ENCODE peak calls at places on chromosomes 7 and 10, in four cellular contexts. One of them, this sample, is unnamed.

GRCh38 chr7:120988591-120989299 is at the start of gene CPED1:
- DNase-seq in HCT116: no peak
- DNase-seq in hepatocyte: peak; percentile 84
- DNase-seq in MM.1S: peak; percentile 86
- DNase-seq in this sample: peak; percentile 85

GRCh38 chr10:85642421-85643170 is 724.0 kb downstream of the GRID1 start:
- DNase-seq in HCT116: peak; percentile 82
- DNase-seq in hepatocyte: peak; percentile 63
- DNase-seq in MM.1S: no peak
- DNase-seq in this sample: peak; percentile 46

GRCh38 chr10:100186253-100186780 is 488 bp upstream of the ERLIN1 start:
- DNase-seq in HCT116: no peak
- DNase-seq in hepatocyte: peak; percentile 45
- DNase-seq in MM.1S: no peak
- DNase-seq in this sample: peak; percentile 73

GRCh38 chr7:17234398-17235021 is 63.9 kb upstream of the AHR start:
- DNase-seq in HCT116: peak; percentile 77
- DNase-seq in hepatocyte: peak; percentile 85
- DNase-seq in MM.1S: peak; percentile 63
- DNase-seq in this sample: peak; percentile 98

GRCh38 chr10:5888843-5889623 is 660 bp downstream of the ANKRD16 start:
- DNase-seq in HCT116: no peak
- DNase-seq in hepatocyte: peak; percentile 74
- DNase-seq in MM.1S: peak; percentile 50
- DNase-seq in this sample: peak; percentile 66

GRCh38 chr7:76217942-76218566 is 16.4 kb downstream of the SRRM3 start:
- DNase-seq in HCT116: no peak
- DNase-seq in hepatocyte: no peak
- DNase-seq in MM.1S: no peak
- DNase-seq in this sample: no peak

GRCh38 chr7:137935849-137936508 is 65.9 kb downstream of the CREB3L2 start:
- DNase-seq in HCT116: no peak
- DNase-seq in hepatocyte: no peak
- DNase-seq in MM.1S: peak; percentile 30
- DNase-seq in this sample: no peak

GRCh38 chr10:4748726-4749443 is 77.1 kb upstream of the AKR1E2 start:
- DNase-seq in HCT116: no peak
- DNase-seq in hepatocyte: no peak
- DNase-seq in MM.1S: no peak
- DNase-seq in this sample: no peak

GRCh38 chr7:47258798-47259197 is 323.1 kb downstream of the TNS3 start:
- DNase-seq in HCT116: no peak
- DNase-seq in hepatocyte: no peak
- DNase-seq in MM.1S: no peak
- DNase-seq in this sample: peak; percentile 20

GRCh38 chr7:80357530-80357929 is 154.3 kb downstream of the GNAT3 start:
- DNase-seq in HCT116: no peak
- DNase-seq in hepatocyte: no peak
- DNase-seq in MM.1S: no peak
- DNase-seq in this sample: peak; percentile 49

DNA sequence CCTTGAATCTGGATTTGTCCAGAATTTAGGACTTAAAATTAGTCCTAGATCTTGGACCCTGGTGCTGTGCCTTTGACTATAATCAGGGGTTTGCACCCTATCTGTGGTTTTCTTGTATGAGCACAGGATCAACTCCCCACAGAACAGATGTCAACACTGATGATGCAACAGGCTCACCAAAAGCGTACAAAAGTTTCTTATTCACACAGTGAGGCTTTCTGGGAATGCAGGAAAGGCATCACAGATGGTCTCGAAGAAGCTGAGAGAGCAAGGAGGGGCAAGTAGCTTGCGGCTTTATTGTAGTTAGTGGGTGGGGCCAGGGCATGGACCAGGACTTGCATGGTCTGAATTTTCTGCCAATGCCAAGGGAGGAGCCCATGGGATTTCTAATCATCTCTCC is 46.2 kb downstream of the SEC61G start:
- DNase-seq in HCT116: no peak
- DNase-seq in hepatocyte: no peak
- DNase-seq in MM.1S: no peak
- DNase-seq in this sample: no peak
- H3K9me2 ChIP-seq in HCT116: no peaks in the 10 kb centered on the region
- H3K9me2 ChIP-seq in hepatocyte: no peaks in the 10 kb centered on the region
- H3K9me2 ChIP-seq in MM.1S: no peaks in the 10 kb centered on the region
- H3K9me2 ChIP-seq in this sample: no peaks in the 10 kb centered on the region

DNA sequence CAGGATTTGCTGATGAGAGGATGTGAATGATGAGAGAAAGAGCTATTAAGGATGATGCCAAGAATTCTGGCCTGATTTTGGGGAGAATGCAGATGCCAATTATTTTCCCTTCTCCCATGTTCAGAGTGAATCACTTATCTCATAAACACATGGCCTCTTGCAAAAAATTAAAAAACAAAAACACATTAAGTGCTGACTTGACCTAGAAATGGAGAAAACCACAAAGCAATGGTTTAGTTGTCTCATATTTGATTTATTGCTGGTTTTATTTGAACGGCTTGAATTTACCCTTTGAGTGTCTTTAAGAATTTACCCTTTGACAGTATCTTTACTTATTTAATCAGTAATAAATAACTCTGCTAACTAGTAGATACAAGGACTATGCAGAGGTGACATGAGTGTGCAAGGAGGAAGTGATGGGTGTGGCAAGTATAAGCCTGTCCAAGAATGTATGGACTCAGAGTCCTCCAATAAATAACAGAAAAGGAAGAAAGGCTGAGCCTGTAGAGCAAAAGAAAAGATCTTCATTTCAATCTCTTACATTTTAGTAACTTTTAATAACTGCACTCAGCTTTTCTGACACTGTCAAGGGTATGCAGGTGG is 68.2 kb upstream of the GSDME start:
- DNase-seq in HCT116: no peak
- DNase-seq in hepatocyte: peak; percentile 20
- DNase-seq in MM.1S: no peak
- DNase-seq in this sample: peak; percentile 25
- H3K4me2 ChIP-seq in HCT116: peak overlapping the region; percentile 75
- H3K4me2 ChIP-seq in hepatocyte: peak overlapping the region; percentile 54
- H3K4me2 ChIP-seq in MM.1S: no peak overlapping the region
- H3K4me2 ChIP-seq in this sample: peak overlapping the region; percentile 67

GRCh38 chr7:35255909-35256876 is 2.3 kb upstream of the TBX20 start:
- DNase-seq in HCT116: no peak
- DNase-seq in hepatocyte: no peak
- DNase-seq in MM.1S: no peak
- DNase-seq in this sample: no peak
- TF ChIP-seq EZH2 in HCT116: no peak
- TF ChIP-seq EZH2 in hepatocyte: peak; percentile 31
- TF ChIP-seq EZH2 in MM.1S: no peak
- TF ChIP-seq EZH2 in this sample: no peak

GRCh38 chr7:6158424-6159096 is 113.9 kb downstream of the CYTH3 start:
- DNase-seq in HCT116: no peak
- DNase-seq in hepatocyte: no peak
- DNase-seq in MM.1S: no peak
- DNase-seq in this sample: no peak
- H3K9me2 ChIP-seq in HCT116: no peaks in the 10 kb centered on the region
- H3K9me2 ChIP-seq in hepatocyte: no peaks in the 10 kb centered on the region
- H3K9me2 ChIP-seq in MM.1S: no peaks in the 10 kb centered on the region
- H3K9me2 ChIP-seq in this sample: no peaks in the 10 kb centered on the region

GRCh38 chr10:78648256-78648860 is 420.4 kb upstream of the ZMIZ1 start:
- DNase-seq in HCT116: no peak
- DNase-seq in hepatocyte: no peak
- DNase-seq in MM.1S: no peak
- DNase-seq in this sample: peak; percentile 62
- H3K4me2 ChIP-seq in HCT116: no peak overlapping the region
- H3K4me2 ChIP-seq in hepatocyte: no peak overlapping the region
- H3K4me2 ChIP-seq in MM.1S: no peak overlapping the region
- H3K4me2 ChIP-seq in this sample: peak overlapping the region; percentile 30

GRCh38 chr7:74612015-74612829 is 45.3 kb upstream of the GTF2I start:
- DNase-seq in HCT116: no peak
- DNase-seq in hepatocyte: no peak
- DNase-seq in MM.1S: no peak
- DNase-seq in this sample: peak; percentile 29

GRCh38 chr7:74619235-74619860 is 38.2 kb upstream of the GTF2I start:
- DNase-seq in HCT116: no peak
- DNase-seq in hepatocyte: no peak
- DNase-seq in MM.1S: no peak
- DNase-seq in this sample: no peak

GRCh38 chr7:74615933-74616780 is 41.4 kb upstream of the GTF2I start:
- DNase-seq in HCT116: no peak
- DNase-seq in hepatocyte: no peak
- DNase-seq in MM.1S: peak; percentile 16
- DNase-seq in this sample: no peak
- TF ChIP-seq EZH2 in HCT116: no peak
- TF ChIP-seq EZH2 in hepatocyte: no peak
- TF ChIP-seq EZH2 in MM.1S: no peak
- TF ChIP-seq EZH2 in this sample: no peak

GRCh38 chr10:112120491-112120890 is 63.1 kb downstream of the GPAM start:
- DNase-seq in HCT116: no peak
- DNase-seq in hepatocyte: no peak
- DNase-seq in MM.1S: no peak
- DNase-seq in this sample: no peak

GRCh38 chr10:112126172-112126571 is 57.4 kb downstream of the GPAM start:
- DNase-seq in HCT116: no peak
- DNase-seq in hepatocyte: no peak
- DNase-seq in MM.1S: no peak
- DNase-seq in this sample: no peak

GRCh38 chr10:112126901-112127300 is 56.7 kb downstream of the GPAM start:
- DNase-seq in HCT116: no peak
- DNase-seq in hepatocyte: no peak
- DNase-seq in MM.1S: no peak
- DNase-seq in this sample: no peak

GRCh38 chr10:112122827-112123226 is 60.7 kb downstream of the GPAM start:
- DNase-seq in HCT116: no peak
- DNase-seq in hepatocyte: no peak
- DNase-seq in MM.1S: no peak
- DNase-seq in this sample: peak; percentile 29

GRCh38 chr10:112124859-112125258 is 58.7 kb downstream of the GPAM start:
- DNase-seq in HCT116: no peak
- DNase-seq in hepatocyte: peak; percentile 24
- DNase-seq in MM.1S: no peak
- DNase-seq in this sample: no peak
- H3K9me2 ChIP-seq in HCT116: no peaks in the 10 kb centered on the region
- H3K9me2 ChIP-seq in hepatocyte: no peaks in the 10 kb centered on the region
- H3K9me2 ChIP-seq in MM.1S: no peaks in the 10 kb centered on the region
- H3K9me2 ChIP-seq in this sample: no peaks in the 10 kb centered on the region

DNA sequence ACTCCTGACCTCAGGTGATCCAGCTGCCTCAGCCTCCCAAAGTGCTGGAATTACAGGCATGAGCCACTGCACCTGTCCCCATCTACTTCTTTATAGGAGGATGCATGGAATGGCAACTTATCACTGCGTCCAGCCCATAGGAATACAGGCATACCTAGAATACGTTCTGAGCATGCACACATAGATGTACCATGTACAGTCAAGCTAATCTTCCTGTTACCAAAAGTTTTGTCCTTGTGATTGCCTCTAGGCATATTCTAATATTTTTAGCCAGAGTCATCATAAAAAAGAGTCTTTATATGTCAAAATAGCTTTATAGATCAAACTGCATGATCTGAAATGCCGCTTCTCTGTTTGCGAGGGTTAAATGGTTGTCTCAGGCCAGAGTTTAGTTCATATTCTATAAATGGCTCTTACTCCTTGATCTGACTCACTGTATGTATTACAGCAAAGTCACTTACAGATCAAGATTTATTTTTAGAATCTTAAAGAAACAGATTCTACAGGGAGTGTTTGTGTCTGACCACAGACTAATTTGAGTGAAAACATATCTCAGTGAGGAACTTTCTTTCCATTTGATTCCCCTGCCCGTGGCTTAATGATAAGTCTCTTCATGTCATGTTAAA is 210.9 kb downstream of the CREB5 start:
- DNase-seq in HCT116: no peak
- DNase-seq in hepatocyte: no peak
- DNase-seq in MM.1S: peak; percentile 16
- DNase-seq in this sample: peak; percentile 86
- H3K4me2 ChIP-seq in HCT116: no peak overlapping the region
- H3K4me2 ChIP-seq in hepatocyte: no peak overlapping the region
- H3K4me2 ChIP-seq in MM.1S: no peak overlapping the region
- H3K4me2 ChIP-seq in this sample: peak overlapping the region; percentile 54

DNA sequence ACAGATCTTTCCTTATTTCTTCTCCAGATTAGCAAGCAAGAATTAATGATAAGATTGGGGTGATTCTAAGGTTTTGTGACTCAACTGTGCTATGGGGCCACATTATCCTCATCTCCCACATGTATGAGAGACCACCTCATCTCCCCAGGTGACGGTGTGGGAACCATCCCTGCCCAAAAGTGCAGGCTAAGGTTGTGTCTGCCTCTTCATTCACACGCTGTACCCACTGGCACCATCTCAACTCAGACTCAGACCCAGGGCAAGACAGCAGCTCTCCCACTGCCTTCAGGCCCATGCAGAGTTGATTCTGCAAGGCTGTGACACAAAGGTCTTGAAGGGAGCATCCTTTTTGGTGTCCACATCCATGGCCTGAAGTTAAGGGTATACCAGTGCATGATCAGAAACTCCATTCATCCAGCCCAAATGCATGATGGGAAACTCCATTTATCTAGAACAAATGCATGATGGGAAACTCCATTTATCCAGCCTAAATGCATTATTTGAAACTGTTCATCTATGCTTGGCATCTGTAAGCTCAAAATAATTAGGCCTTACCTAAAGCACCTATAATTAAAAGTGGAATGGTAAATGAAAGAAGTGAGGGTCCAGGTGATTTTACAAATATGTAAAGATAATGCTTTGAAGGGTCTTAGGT is 99.4 kb downstream of the TCERG1L start:
- DNase-seq in HCT116: no peak
- DNase-seq in hepatocyte: no peak
- DNase-seq in MM.1S: no peak
- DNase-seq in this sample: no peak
- TF ChIP-seq EZH2 in HCT116: no peak
- TF ChIP-seq EZH2 in hepatocyte: no peak
- TF ChIP-seq EZH2 in MM.1S: no peak
- TF ChIP-seq EZH2 in this sample: no peak

DNA sequence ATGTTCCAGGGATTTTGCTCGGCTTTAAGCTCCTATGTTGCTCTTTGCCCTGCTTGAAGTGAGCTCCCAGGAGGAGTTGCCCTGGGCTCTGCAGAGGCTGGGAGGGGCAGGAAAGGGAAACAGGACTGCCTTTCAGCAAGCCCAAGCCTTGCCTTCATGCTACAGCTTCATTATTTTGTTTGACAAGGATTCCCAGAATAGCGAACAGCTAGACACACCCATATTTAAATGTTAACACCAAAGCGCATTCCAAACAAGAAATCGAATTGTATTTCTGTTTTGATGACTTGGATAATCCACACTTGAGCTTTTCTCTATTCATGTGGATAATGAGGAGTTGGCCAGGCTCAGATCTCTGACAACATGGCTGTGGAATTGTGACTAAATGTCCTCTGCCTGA is 6.3 kb downstream of the KIAA1217 start:
- DNase-seq in HCT116: no peak
- DNase-seq in hepatocyte: peak; percentile 51
- DNase-seq in MM.1S: no peak
- DNase-seq in this sample: peak; percentile 7
- H3K9me2 ChIP-seq in HCT116: no peaks in the 10 kb centered on the region
- H3K9me2 ChIP-seq in hepatocyte: no peaks in the 10 kb centered on the region
- H3K9me2 ChIP-seq in MM.1S: no peaks in the 10 kb centered on the region
- H3K9me2 ChIP-seq in this sample: no peaks in the 10 kb centered on the region

This sample was measured in GM23248.